ENCODE peak calls at places on chromosomes 3 and 15, in five cellular contexts. K, Q, X, B and Z are unnamed samples.
A peak's percentile ranks its signal among the peaks of the same experiment; 100 is the strongest.

GRCh38 chr3:9295007-9295406 is 45.6 kb upstream of the SRGAP3 start:
- DNase-seq in K (no peak), Q (no peak), X (no peak), B (no peak), Z (no peak)

GRCh38 chr15:70320077-70320830 is 222.5 kb upstream of the TLE3 start:
- DNase-seq in K (no peak), Q (no peak), X (peak; percentile 53), B (no peak), Z (no peak)

GRCh38 chr15:50235794-50236193 is 29.7 kb downstream of the HDC start:
- DNase-seq in K (no peak), Q (no peak), X (no peak), B (no peak), Z (no peak)

GRCh38 chr3:111594205-111594604 is 941 bp downstream of the ZBED2 start:
- DNase-seq in K (peak; percentile 84), Q (no peak), X (no peak), B (peak; percentile 93), Z (no peak)

GRCh38 chr15:48478581-48478980 is 147.4 kb downstream of the DUT start:
- DNase-seq in K (peak; percentile 44), Q (no peak), X (no peak), B (no peak), Z (no peak)

GRCh38 chr3:194061421-194062029 is 74.4 kb upstream of the HES1 start:
- DNase-seq in K (no peak), Q (no peak), X (no peak), B (no peak), Z (no peak)

GRCh38 chr15:29103825-29104565 is 165.6 kb downstream of the NSMCE3 start:
- DNase-seq in K (peak; percentile 90), Q (peak; percentile 91), X (peak; percentile 41), B (peak; percentile 43), Z (peak; percentile 33)

GRCh38 chr15:65833501-65834220 is 35.6 kb upstream of the RAB11A start:
- DNase-seq in K (no peak), Q (no peak), X (no peak), B (peak; percentile 15), Z (no peak)

GRCh38 chr3:115385935-115386334 is 237.4 kb upstream of the GAP43 start:
- DNase-seq in K (no peak), Q (no peak), X (no peak), B (no peak), Z (no peak)

GRCh38 chr15:90376789-90377188 is 11.3 kb upstream of the IQGAP1 start:
- DNase-seq in K (no peak), Q (no peak), X (peak; percentile 33), B (no peak), Z (no peak)

GRCh38 chr3:32780071-32780734 is 37.6 kb upstream of the TRIM71 start:
- DNase-seq in K (no peak), Q (no peak), X (no peak), B (no peak), Z (no peak)

GRCh38 chr3:31661993-31662392 is 129.3 kb downstream of the STT3B start:
- DNase-seq in K (no peak), Q (no peak), X (no peak), B (no peak), Z (no peak)

GRCh38 chr3:177410734-177411133 is 213.5 kb upstream of the TBL1XR1 start:
- DNase-seq in K (no peak), Q (no peak), X (peak; percentile 55), B (peak; percentile 66), Z (no peak)

GRCh38 chr3:177642482-177643163 is 445.3 kb upstream of the TBL1XR1 start:
- DNase-seq in K (no peak), Q (no peak), X (no peak), B (no peak), Z (no peak)

GRCh38 chr3:36729204-36730056 is 34.9 kb downstream of the DCLK3 start:
- DNase-seq in K (peak; percentile 67), Q (peak; percentile 47), X (peak; percentile 55), B (peak; percentile 73), Z (peak; percentile 39)

GRCh38 chr3:15044311-15044710 is 20.8 kb downstream of the MRPS25 start:
- DNase-seq in K (no peak), Q (no peak), X (peak; percentile 21), B (no peak), Z (no peak)

GRCh38 chr15:68584704-68585573 is 6.1 kb downstream of the CORO2B start:
- DNase-seq in K (no peak), Q (no peak), X (no peak), B (no peak), Z (no peak)

GRCh38 chr3:103127116-103127630 is 692.4 kb downstream of the ZPLD1 start:
- DNase-seq in K (no peak), Q (no peak), X (no peak), B (no peak), Z (no peak)

GRCh38 chr15:31360843-31361763 is 34.5 kb downstream of the KLF13 start:
- DNase-seq in K (no peak), Q (no peak), X (peak; percentile 97), B (no peak), Z (no peak)

GRCh38 chr15:94232107-94232506 is 746 bp downstream of the MCTP2 start:
- DNase-seq in K (no peak), Q (peak; percentile 15), X (peak; percentile 78), B (no peak), Z (no peak)

GRCh38 chr15:91100561-91101355 is 701 bp downstream of the SV2B start:
- DNase-seq in K (peak; percentile 41), Q (no peak), X (no peak), B (no peak), Z (no peak)

GRCh38 chr3:40920041-40920440 is 279.3 kb upstream of the CTNNB1 start:
- DNase-seq in K (peak; percentile 29), Q (no peak), X (no peak), B (peak; percentile 61), Z (no peak)

GRCh38 chr15:58541410-58542087 is 109.8 kb downstream of the LIPC start:
- DNase-seq in K (no peak), Q (no peak), X (no peak), B (no peak), Z (no peak)

GRCh38 chr3:153285982-153286381 is 124.0 kb downstream of the RAP2B start:
- DNase-seq in K (no peak), Q (no peak), X (no peak), B (peak; percentile 49), Z (no peak)

GRCh38 chr3:152309535-152310317 is 41.0 kb downstream of the MBNL1 start:
- DNase-seq in K (peak; percentile 89), Q (no peak), X (no peak), B (peak; percentile 81), Z (no peak)

GRCh38 chr3:25426408-25426807 is 1.7 kb upstream of the RARB start:
- DNase-seq in K (no peak), Q (no peak), X (no peak), B (no peak), Z (no peak)

GRCh38 chr15:47366884-47367283 is 350.4 kb upstream of the SEMA6D start:
- DNase-seq in K (no peak), Q (no peak), X (no peak), B (peak; percentile 12), Z (no peak)

GRCh38 chr3:100093826-100094225 is 20.5 kb downstream of the FILIP1L start:
- DNase-seq in K (peak; percentile 41), Q (no peak), X (no peak), B (peak; percentile 58), Z (no peak)
- TF ChIP-seq EZH2phosphoT487 in K (no peak), Q (no peak), X (no peak), B (no peak), Z (no peak)

GRCh38 chr3:53153267-53153823 is 7.7 kb upstream of the PRKCD start:
- DNase-seq in K (no peak), Q (no peak), X (no peak), B (no peak), Z (no peak)

GRCh38 chr3:53151870-53152269 is 9.1 kb upstream of the PRKCD start:
- DNase-seq in K (no peak), Q (no peak), X (no peak), B (no peak), Z (no peak)

GRCh38 chr3:53151465-53151864 is 9.5 kb upstream of the PRKCD start:
- DNase-seq in K (no peak), Q (no peak), X (no peak), B (no peak), Z (no peak)

GRCh38 chr3:53153914-53154434 is 7.0 kb upstream of the PRKCD start:
- DNase-seq in K (no peak), Q (no peak), X (no peak), B (no peak), Z (no peak)

DNA sequence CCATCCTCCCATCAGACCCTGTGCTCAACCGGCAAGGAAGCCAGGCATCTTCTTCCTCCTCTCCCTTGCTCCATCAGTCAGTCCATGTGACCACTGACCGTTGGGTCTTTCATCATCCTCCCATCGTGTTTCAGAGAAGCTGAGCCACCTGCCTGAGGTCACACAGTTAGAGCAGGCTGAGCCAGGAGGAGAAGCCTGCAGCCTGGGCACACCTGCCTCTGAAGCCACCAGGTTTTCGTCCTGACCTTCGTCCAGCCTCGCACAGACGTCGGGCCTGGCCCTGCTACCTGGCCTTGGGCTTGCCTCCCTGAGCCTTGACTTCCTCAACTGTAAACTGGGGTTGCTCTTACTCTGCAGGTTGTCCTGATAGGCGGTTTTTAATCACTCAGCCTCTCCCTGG is 8.7 kb upstream of the PRKCD start:
- DNase-seq in K (no peak), Q (no peak), X (no peak), B (no peak), Z (no peak)
- H3K4me1 ChIP-seq in K (peaks cover 9% of the 10 kb centered on the region), Q (peaks cover 12% of the 10 kb centered on the region), X (peaks cover 8% of the 10 kb centered on the region), B (peaks cover 72% of the 10 kb centered on the region), Z (peaks cover 29% of the 10 kb centered on the region)

GRCh38 chr15:35003928-35004327 is 15.8 kb upstream of the ZNF770 start:
- DNase-seq in K (no peak), Q (no peak), X (no peak), B (no peak), Z (no peak)

GRCh38 chr15:34994925-34995324 is 6.8 kb upstream of the ZNF770 start:
- DNase-seq in K (no peak), Q (no peak), X (no peak), B (no peak), Z (no peak)

GRCh38 chr15:35005933-35006332 is 17.8 kb upstream of the ZNF770 start:
- DNase-seq in K (no peak), Q (no peak), X (no peak), B (no peak), Z (no peak)

GRCh38 chr15:34999906-35000305 is 11.8 kb upstream of the ZNF770 start:
- DNase-seq in K (peak; percentile 7), Q (no peak), X (no peak), B (no peak), Z (no peak)

GRCh38 chr15:35000511-35000910 is 12.4 kb upstream of the ZNF770 start:
- DNase-seq in K (peak; percentile 94), Q (no peak), X (no peak), B (peak; percentile 90), Z (peak; percentile 76)
- TF ChIP-seq EZH2phosphoT487 in K (no peak), Q (no peak), X (no peak), B (no peak), Z (no peak)

DNA sequence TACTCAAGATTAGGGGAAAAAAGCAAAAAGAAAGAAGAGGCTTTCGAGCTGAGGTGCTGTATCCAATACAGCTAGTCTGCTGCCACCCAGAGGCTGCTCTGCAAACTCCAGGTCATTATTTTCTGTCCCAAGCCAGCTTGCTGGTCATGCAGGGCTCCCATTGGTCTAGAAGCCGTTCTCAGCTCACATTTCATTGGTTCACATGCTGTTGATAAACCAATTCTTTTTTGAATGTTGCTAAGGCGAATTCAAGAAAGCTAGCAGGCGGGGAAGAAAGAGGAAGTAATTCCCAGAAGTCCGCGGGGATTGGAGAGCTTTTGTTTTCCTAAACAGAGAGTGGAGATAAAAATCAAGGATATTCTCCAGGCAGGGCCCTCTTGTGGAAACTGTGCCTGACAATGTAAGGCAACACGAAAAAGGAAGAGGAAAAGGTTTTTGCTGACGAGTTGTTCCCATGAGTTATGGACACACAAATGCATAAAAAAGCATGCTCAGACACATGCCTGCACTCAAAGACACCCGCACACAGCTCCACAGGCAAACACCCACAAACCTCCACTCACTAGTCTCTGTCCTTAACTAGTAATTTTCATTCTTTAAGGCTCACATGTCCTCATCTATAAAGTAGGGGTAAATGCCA is 33.4 kb downstream of the FSTL1 start:
- DNase-seq in K (peak; percentile 97), Q (peak; percentile 96), X (peak; percentile 94), B (peak; percentile 99), Z (peak; percentile 96)
- H3K4me1 ChIP-seq in K (peaks cover 56% of the 10 kb centered on the region), Q (peaks cover 12% of the 10 kb centered on the region), X (peaks cover 11% of the 10 kb centered on the region), B (peaks cover 24% of the 10 kb centered on the region), Z (peaks cover 23% of the 10 kb centered on the region)